ENCODE peak calls at places on chromosomes 4 and X, in five cellular contexts. A is foreskin fibroblast, J is left lung, L is cardiac fibroblast, H is astrocyte. Q is an unnamed sample.

GRCh38 chr4:137524642-137525384 is 7.5 kb downstream of the PCDH18 start:
- DNase-seq in A (peak; percentile 83), J (no peak), L (peak; percentile 72), H (peak; percentile 51), Q (no peak)

GRCh38 chrX:40097492-40098263 is at the start of gene BCOR:
- DNase-seq in A (peak; percentile 78), J (peak; percentile 88), L (peak; percentile 61), H (no peak), Q (no peak)

GRCh38 chr4:151674804-151675290 is 86.0 kb downstream of the GATB start:
- DNase-seq in A (peak; percentile 70), J (peak; percentile 84), L (peak; percentile 7), H (peak; percentile 56), Q (no peak)

GRCh38 chr4:113434247-113434587 is 327.3 kb downstream of the CAMK2D start:
- DNase-seq in A (peak; percentile 84), J (no peak), L (peak; percentile 93), H (peak; percentile 55), Q (no peak)

GRCh38 chrX:47483310-47484268 is 567 bp upstream of the ZNF41 start:
- DNase-seq in A (peak; percentile 35), J (no peak), L (peak; percentile 51), H (peak; percentile 33), Q (no peak)

GRCh38 chr4:104829761-104830160 is 316.9 kb upstream of the TET2 start:
- DNase-seq in A (no peak), J (no peak), L (no peak), H (no peak), Q (no peak)

GRCh38 chrX:74242484-74243138 is 61.4 kb upstream of the ZCCHC13 start:
- DNase-seq in A (no peak), J (no peak), L (no peak), H (no peak), Q (no peak)

GRCh38 chr4:186651624-186652023 is 72.0 kb downstream of the FAT1 start:
- DNase-seq in A (peak; percentile 10), J (no peak), L (peak; percentile 65), H (peak; percentile 69), Q (no peak)

GRCh38 chr4:25098964-25099843 is 61.0 kb downstream of the SEPSECS start:
- DNase-seq in A (peak; percentile 74), J (no peak), L (peak; percentile 77), H (peak; percentile 69), Q (no peak)

GRCh38 chr4:26141916-26142638 is 178.7 kb upstream of the RBPJ start:
- DNase-seq in A (peak; percentile 94), J (no peak), L (peak; percentile 58), H (no peak), Q (no peak)

GRCh38 chrX:21905209-21905735 is 35.2 kb upstream of the SMS start:
- DNase-seq in A (no peak), J (no peak), L (no peak), H (no peak), Q (no peak)

GRCh38 chrX:134908235-134908834 is 82.5 kb upstream of the SMIM10 start:
- DNase-seq in A (peak; percentile 74), J (no peak), L (peak; percentile 52), H (no peak), Q (no peak)

GRCh38 chr4:37317104-37317643 is 72.6 kb downstream of the NWD2 start:
- DNase-seq in A (no peak), J (no peak), L (no peak), H (no peak), Q (no peak)

GRCh38 chr4:1866095-1866755 is 5.0 kb upstream of the NSD2 start:
- DNase-seq in A (no peak), J (no peak), L (no peak), H (no peak), Q (no peak)

GRCh38 chr4:108331905-108332632 is 163.3 kb upstream of the LEF1 start:
- DNase-seq in A (no peak), J (no peak), L (no peak), H (no peak), Q (no peak)

GRCh38 chr4:40196260-40196659 is 571 bp upstream of the RHOH start:
- DNase-seq in A (no peak), J (no peak), L (no peak), H (no peak), Q (no peak)

GRCh38 chr4:53693408-53693807 is 102.1 kb upstream of the LNX1 start:
- DNase-seq in A (no peak), J (no peak), L (no peak), H (no peak), Q (no peak)

GRCh38 chrX:48676893-48677270 is 6.7 kb upstream of the WAS start:
- DNase-seq in A (no peak), J (no peak), L (no peak), H (no peak), Q (no peak)

GRCh38 chr4:87227704-87228560 is 7.5 kb upstream of the KLHL8 start:
- DNase-seq in A (no peak), J (no peak), L (no peak), H (no peak), Q (no peak)

GRCh38 chrX:16739574-16739973 is 20.2 kb downstream of the SYAP1 start:
- DNase-seq in A (peak; percentile 15), J (no peak), L (peak; percentile 10), H (no peak), Q (no peak)

GRCh38 chr4:15469402-15470148 is at the start of gene CC2D2A:
- DNase-seq in A (peak; percentile 79), J (no peak), L (peak; percentile 73), H (peak; percentile 53), Q (no peak)

GRCh38 chr4:119207051-119207450 is 5.5 kb upstream of the USP53 start:
- DNase-seq in A (peak; percentile 77), J (no peak), L (peak; percentile 51), H (peak; percentile 67), Q (no peak)

GRCh38 chr4:168433576-168433975 is 46.7 kb downstream of the DDX60L start:
- DNase-seq in A (peak; percentile 43), J (no peak), L (no peak), H (no peak), Q (no peak)

GRCh38 chrX:136192839-136193414 is 45.6 kb downstream of the FHL1 start:
- DNase-seq in A (peak; percentile 61), J (no peak), L (peak; percentile 71), H (peak; percentile 76), Q (no peak)

GRCh38 chr4:37365888-37366287 is 121.3 kb downstream of the NWD2 start:
- DNase-seq in A (no peak), J (no peak), L (no peak), H (no peak), Q (no peak)

DNA sequence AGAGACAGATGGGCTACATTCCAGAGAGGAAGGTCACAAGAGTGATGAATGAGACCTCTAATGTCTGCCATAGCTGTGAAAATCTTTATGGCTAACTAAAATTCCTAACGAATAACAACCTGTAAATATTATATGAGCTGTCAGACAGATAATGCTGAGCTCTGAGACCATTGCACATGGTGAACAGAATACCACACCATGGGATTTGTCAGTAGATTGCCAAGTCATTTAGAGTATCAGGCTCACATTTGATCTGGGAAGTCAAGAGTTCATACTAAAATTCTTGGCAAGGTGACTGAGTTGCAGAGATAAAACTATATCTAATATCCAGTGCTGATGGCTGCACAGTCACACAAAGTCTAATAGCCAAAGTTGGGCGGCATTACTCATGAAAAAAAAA is 259.2 kb upstream of the FTHL17 start:
- DNase-seq in A (no peak), J (no peak), L (no peak), H (peak; percentile 47), Q (no peak)
- TF ChIP-seq CTCF in A (no peak), J (no peak), L (no peak), H (no peak), Q (no peak)

GRCh38 chr4:95363579-95363965 is 185.2 kb downstream of the UNC5C start:
- DNase-seq in A (no peak), J (no peak), L (no peak), H (no peak), Q (no peak)
- H3K4me3 ChIP-seq in A (no peak overlapping the region), J (no peak overlapping the region), L (no peak overlapping the region), H (no peak overlapping the region), Q (no peak overlapping the region)

GRCh38 chr4:106618920-106619319 is 250.3 kb upstream of the GIMD1 start:
- DNase-seq in A (peak; percentile 24), J (no peak), L (peak; percentile 26), H (no peak), Q (no peak)
- TF ChIP-seq CTCF in A (no peak), J (no peak), L (no peak), H (no peak), Q (no peak)

DNA sequence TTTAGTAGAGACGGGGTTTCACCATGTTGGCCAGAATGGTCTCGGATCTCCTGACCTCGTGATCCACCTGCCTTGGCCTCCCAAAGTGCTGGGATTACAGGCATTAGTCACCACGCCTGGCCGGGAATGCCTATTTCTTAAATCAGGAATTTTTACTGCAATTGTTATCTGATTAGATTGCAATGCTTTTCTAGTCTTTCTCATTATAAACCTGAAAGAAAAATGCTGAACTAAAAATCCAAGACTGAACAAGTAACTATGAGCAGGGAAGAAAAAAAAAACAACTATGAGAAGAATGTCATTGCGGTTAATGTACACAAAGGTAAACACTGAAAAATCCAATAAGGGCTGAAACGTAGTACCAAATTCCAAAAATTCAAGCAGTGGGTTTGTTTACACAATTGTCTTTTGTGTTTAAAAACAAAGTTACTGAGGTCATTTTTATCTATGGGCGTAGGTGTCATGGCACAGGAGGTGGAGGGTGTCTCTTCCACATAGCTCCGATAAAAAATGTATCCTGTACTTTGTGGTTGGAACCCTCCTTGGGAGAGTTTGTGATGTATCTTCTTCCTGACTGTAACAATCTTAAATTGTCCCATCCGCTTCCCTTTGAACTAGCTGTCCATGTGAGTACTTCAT is 11.0 kb upstream of the TMEM156 start:
- DNase-seq in A (no peak), J (no peak), L (peak; percentile 74), H (peak; percentile 66), Q (no peak)
- H3K4me3 ChIP-seq in A (no peak overlapping the region), J (no peak overlapping the region), L (no peak overlapping the region), H (peak overlapping the region; percentile 52), Q (no peak overlapping the region)

DNA sequence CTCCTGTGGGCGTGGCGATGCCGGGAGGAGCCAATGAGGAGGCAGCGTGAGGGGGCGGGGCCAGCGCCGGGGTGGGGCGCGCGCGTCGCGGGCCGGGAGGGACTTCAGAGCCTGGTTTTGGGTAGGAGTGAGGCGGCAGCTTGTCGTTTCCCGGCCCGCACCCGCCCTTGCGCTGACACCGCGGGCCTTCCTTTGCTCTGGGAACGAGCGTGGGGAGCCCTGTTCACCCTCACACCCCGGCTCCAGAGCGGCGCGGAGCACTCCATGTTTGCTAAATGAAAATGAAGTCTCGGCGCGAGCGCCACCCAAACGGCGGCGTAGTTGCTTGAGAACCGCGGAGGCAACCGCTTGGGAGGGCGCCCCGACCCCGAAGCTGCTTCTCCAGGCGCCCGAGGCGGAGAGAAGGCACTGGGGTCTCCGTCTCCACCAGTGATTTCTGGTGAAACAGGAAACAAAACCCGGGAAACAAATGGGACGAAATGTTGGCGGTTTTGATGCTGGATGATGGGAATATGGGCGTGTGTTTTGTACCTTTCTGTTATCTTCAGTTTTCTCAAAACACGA is 497 bp upstream of the GRPEL1 start:
- DNase-seq in A (no peak), J (peak; percentile 98), L (no peak), H (no peak), Q (no peak)
- TF ChIP-seq CTCF in A (no peak), J (no peak), L (no peak), H (no peak), Q (no peak)

DNA sequence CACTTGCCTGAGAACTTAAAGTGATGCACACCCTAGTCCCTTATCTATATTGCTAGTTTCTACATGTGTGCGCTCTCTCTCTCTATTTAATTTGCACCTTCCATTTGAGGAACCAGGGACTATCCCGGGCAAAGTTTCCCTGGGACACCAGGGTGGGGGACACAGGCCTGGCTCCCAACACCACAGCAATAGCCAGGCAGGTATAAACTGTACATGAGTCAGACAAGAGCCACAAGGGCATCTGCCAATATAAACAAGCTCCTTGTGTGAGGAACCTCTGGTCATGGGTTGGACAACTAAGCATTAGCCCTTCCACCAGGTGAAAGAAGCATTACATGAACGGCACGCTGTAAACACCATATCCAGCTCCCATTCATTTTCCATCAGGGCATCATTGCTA is 455.5 kb downstream of the STIM2 start:
- DNase-seq in A (no peak), J (no peak), L (no peak), H (no peak), Q (no peak)
- H3K4me3 ChIP-seq in A (no peak overlapping the region), J (no peak overlapping the region), L (no peak overlapping the region), H (no peak overlapping the region), Q (no peak overlapping the region)

Q was measured in AG04449.